ENCODE peak calls at places on chromosome 20, in ten cellular contexts. F is nucleus accumbens; A is left cardiac atrium; V is GM04504; C is GM19239; S is effector memory CD4-positive, alpha-beta T cell; X is activated T-cell treated with anti-CD3 and anti-CD28 coated beads for 1 hour; Z is HEK293T; E is foreskin fibroblast; Q is osteocyte. D is an unnamed sample.

GRCh38 chr20:13425401-13425800 is 204.3 kb downstream of the ISM1 start:
- DNase-seq in V (no peak), C (no peak), X (no peak), A (peak), Z (no peak), S (no peak), F (no peak), E (no peak), Q (no peak), D (no peak)

GRCh38 chr20:38497246-38497645 is 24.6 kb downstream of the RALGAPB start:
- DNase-seq in V (no peak), E (no peak), A (no peak), Z (no peak), F (no peak), C (no peak), Q (no peak), S (no peak), X (no peak), D (no peak)

GRCh38 chr20:50250748-50251382 is 60.2 kb downstream of the CEBPB start:
- DNase-seq in E (no peak), X (no peak), Q (no peak), Z (no peak), F (no peak), V (no peak), C (no peak), S (no peak), A (no peak), D (no peak)

GRCh38 chr20:768426-768978 is at the start of gene SLC52A3:
- DNase-seq in F (no peak), Z (peak), A (no peak), S (no peak), X (no peak), E (no peak), Q (no peak), C (no peak), V (no peak), D (no peak)

GRCh38 chr20:23782366-23782983 is 31.7 kb upstream of the CST1 start:
- DNase-seq in F (no peak), A (no peak), S (no peak), V (no peak), Q (no peak), E (peak), X (no peak), Z (peak), C (peak), D (no peak)

GRCh38 chr20:44909872-44910689 is at the start of gene PABPC1L:
- DNase-seq in Z (peak), F (no peak), A (peak), X (peak), V (no peak), S (peak), Q (no peak), C (peak), E (peak), D (peak)

GRCh38 chr20:31568773-31569162 is 36.3 kb upstream of the ID1 start:
- DNase-seq in S (no peak), V (no peak), X (no peak), A (no peak), Q (no peak), Z (no peak), F (no peak), C (no peak), E (no peak), D (no peak)

GRCh38 chr20:56111951-56112730 is 106.8 kb upstream of the CBLN4 start:
- DNase-seq in F (peak), C (no peak), V (no peak), A (no peak), Q (no peak), S (no peak), E (no peak), Z (no peak), X (no peak), D (no peak)

GRCh38 chr20:51622004-51622874 is 79.7 kb upstream of the NFATC2 start:
- DNase-seq in C (no peak), X (no peak), Z (no peak), V (peak), E (peak), A (no peak), F (no peak), S (no peak), Q (no peak), D (no peak)

GRCh38 chr20:61523145-61523544 is 271.1 kb downstream of the CDH4 start:
- DNase-seq in A (no peak), S (no peak), E (no peak), V (no peak), X (no peak), F (no peak), Z (no peak), C (no peak), Q (no peak), D (no peak)